ENCODE peak calls at places on chromosomes 13 and 19, in four cellular contexts. X is bronchial epithelial cell, L is brain microvascular endothelial cell, I is Peyer's patch. D is an unnamed sample.

GRCh38 chr19:41029524-41030432 is 38.7 kb downstream of the CYP2B6 start:
- DNase-seq in X (no peak), L (no peak), I (no peak), D (no peak)

GRCh38 chr19:38879400-38879751 is 1.3 kb upstream of the RINL start:
- DNase-seq in X (no peak), I (no peak), L (no peak), D (no peak)

GRCh38 chr19:5693195-5694166 is 3.4 kb downstream of the RPL36 start:
- DNase-seq in I (no peak), X (no peak), L (no peak), D (no peak)

GRCh38 chr13:90545070-90545840 is 802.2 kb upstream of the MIR17HG start:
- DNase-seq in L (peak), X (peak), I (no peak), D (no peak)

GRCh38 chr13:96684472-96684871 is 309.8 kb downstream of the OXGR1 start:
- DNase-seq in I (no peak), L (no peak), X (no peak), D (no peak)

GRCh38 chr13:33479066-33479465 is 193.5 kb upstream of the STARD13 start:
- DNase-seq in L (no peak), I (no peak), X (no peak), D (no peak)

GRCh38 chr19:39110263-39110967 is 15.2 kb upstream of the PAK4 start:
- DNase-seq in X (peak), I (peak), L (no peak), D (no peak)

GRCh38 chr13:95136638-95137037 is 164.6 kb downstream of the ABCC4 start:
- DNase-seq in L (no peak), X (no peak), I (no peak), D (no peak)

GRCh38 chr19:11288349-11288748 is 7.6 kb upstream of the TSPAN16 start:
- DNase-seq in X (peak), I (no peak), L (peak), D (no peak)

GRCh38 chr13:100581030-100581429 is 7.6 kb downstream of the GGACT start:
- DNase-seq in I (no peak), L (no peak), X (no peak), D (no peak)

GRCh38 chr19:48443262-48443661 is 2.5 kb upstream of the GRWD1 start:
- DNase-seq in X (no peak), L (no peak), I (no peak), D (no peak)

GRCh38 chr19:9721861-9722260 is 46.7 kb downstream of the ZNF846 start:
- DNase-seq in I (no peak), X (peak), L (no peak), D (no peak)

GRCh38 chr19:35903550-35904179 is 1.3 kb downstream of the HCST start:
- DNase-seq in I (peak), X (peak), L (peak), D (peak)

GRCh38 chr13:23427342-23428182 is 5.9 kb downstream of the SACS start:
- DNase-seq in X (peak), I (no peak), L (peak), D (peak)

GRCh38 chr19:6774821-6775707 is 2.6 kb downstream of the VAV1 start:
- DNase-seq in I (no peak), X (no peak), L (no peak), D (no peak)

GRCh38 chr19:6773323-6773931 is 919 bp downstream of the VAV1 start:
- DNase-seq in I (peak), X (no peak), L (no peak), D (no peak)

GRCh38 chr19:6772866-6773322 is 386 bp downstream of the VAV1 start:
- DNase-seq in I (no peak), L (no peak), X (no peak), D (no peak)

GRCh38 chr19:6769006-6769637 is 1.9 kb upstream of the SH2D3A start:
- DNase-seq in X (no peak), L (no peak), I (no peak), D (no peak)

DNA sequence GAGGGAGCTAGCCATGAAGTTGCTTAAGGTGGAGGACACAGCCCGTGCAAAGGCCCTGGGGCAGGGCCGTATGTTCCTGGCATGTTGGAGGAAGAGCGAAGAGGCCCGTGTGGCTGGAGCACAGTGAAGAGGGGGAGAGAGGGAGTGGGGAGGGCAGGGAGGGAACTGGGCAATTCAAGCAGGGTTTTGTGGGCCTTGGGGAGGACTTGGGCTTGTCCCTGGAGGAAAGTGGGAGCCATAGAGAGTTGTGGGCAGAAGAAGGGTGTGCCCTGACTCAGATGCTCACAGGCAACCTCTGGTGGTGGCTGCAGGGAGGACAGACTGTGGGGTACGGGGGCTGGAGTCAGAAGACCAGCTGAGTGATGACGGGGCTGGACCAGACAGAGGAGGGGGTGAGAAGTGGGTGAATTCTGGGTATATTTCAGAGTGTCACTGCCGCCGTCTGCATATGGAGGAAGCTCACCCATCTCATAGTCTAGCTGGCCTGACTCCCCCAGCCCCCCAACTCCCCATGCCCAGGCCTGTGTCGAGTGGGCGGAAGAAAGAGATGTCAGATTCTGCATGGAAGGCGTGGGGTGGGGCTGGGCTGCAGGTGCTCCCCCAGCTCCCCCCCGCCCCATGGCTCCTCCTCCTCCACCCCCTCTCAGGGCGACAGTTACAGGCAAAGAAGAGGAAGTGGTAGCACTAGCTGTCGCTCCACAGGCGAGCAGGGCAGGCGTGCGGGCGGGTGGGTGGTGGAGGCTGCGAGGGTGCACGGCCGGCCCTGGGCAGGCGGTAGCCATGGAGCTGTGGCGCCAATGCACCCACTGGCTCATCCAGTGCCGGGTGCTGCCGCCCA is at the start of gene VAV1:
- DNase-seq in I (peak), X (no peak), L (no peak), D (no peak)
- H3K4me3 ChIP-seq in I (peak), X (no peak), L (no peak), D (no peak)

GRCh38 chr13:93226623-93227279 is at the start of gene GPC6:
- DNase-seq in I (no peak), L (peak), X (peak), D (peak)

GRCh38 chr13:93224545-93224944 is 2.1 kb upstream of the GPC6 start:
- DNase-seq in X (no peak), L (peak), I (no peak), D (no peak)

GRCh38 chr13:93226065-93226622 is 463 bp upstream of the GPC6 start:
- DNase-seq in L (peak), I (no peak), X (no peak), D (no peak)

GRCh38 chr13:93227280-93227905 is 786 bp downstream of the GPC6 start:
- DNase-seq in X (no peak), I (no peak), L (peak), D (no peak)

GRCh38 chr13:93225610-93226009 is 997 bp upstream of the GPC6 start:
- DNase-seq in L (no peak), X (peak), I (no peak), D (no peak)
- H3K4me3 ChIP-seq in L (peak), X (no peak), I (no peak), D (no peak)

DNA sequence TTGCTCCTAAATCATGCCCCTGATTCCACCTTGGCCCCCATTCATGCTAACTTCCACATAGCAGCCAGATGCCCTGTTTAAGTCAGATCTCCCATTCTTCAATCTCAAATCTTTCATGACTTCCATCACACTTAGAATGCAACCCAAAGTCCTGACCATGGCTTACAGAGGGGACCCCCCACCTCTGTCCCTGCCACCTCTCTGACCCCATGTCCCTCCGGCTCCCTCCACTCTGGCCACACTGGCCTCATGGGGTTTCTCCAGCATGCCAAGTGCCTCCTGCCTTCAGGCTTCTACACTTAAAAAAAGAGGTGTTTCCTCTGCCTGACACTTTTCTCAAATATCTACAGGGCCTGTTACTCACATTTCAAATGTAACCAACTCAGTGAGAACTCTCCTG is 93.6 kb downstream of the C13orf42 start:
- DNase-seq in L (no peak), X (no peak), I (no peak), D (no peak)
- H3K4me3 ChIP-seq in L (no peak), X (no peak), I (no peak), D (no peak)

DNA sequence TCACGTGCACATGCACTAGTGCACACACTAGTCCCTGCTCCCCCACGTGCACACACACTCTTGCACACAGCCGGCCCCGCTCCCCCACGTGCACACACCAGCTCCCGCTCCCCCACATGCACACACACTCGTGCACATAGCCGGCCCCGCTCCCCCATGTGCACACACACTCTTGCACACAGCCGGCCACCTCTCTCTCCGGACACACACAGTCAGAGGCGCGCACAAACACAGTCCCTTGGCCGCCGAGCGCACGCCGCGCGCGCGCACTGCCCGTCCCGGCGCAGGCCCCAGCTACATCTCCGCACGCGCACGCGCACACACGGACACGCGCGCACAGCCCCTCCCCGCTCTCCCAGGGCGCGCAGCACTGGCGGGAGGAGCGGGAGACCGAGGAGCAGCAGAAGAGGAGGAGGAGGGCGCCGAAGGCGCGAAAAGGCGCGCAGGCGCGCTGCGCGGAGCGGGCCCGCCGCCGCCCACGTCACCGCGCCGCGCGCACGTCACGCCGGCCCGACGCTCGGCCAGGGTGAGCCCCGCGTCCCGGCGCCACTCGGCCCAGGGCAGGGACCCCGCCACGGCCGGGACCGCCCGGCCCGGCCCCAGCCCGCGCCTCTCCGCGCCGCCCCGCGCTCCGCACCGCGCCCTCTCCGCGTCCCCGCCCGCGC is at the start of gene TFDP1:
- DNase-seq in I (peak), X (peak), L (peak), D (peak)
- H3K4me3 ChIP-seq in I (peak), X (peak), L (peak), D (peak)

GRCh38 chr19:7849631-7850428 is 19.8 kb downstream of the EVI5L start:
- DNase-seq in L (no peak), I (no peak), X (peak), D (no peak)
- H3K4me3 ChIP-seq in L (no peak), I (no peak), X (no peak), D (no peak)

GRCh38 chr13:43364210-43365041 is 341.0 kb downstream of the DNAJC15 start:
- DNase-seq in X (no peak), I (no peak), L (peak), D (peak)
- H3K4me3 ChIP-seq in X (no peak), I (no peak), L (no peak), D (no peak)

GRCh38 chr13:29540799-29541198 is 54.7 kb downstream of the SLC7A1 start:
- DNase-seq in I (no peak), L (no peak), X (no peak), D (no peak)

GRCh38 chr13:29540334-29540733 is 55.2 kb downstream of the SLC7A1 start:
- DNase-seq in X (no peak), L (no peak), I (no peak), D (no peak)

GRCh38 chr13:29539866-29540265 is 55.6 kb downstream of the SLC7A1 start:
- DNase-seq in L (no peak), X (peak), I (no peak), D (no peak)

GRCh38 chr13:29543230-29544215 is 52.0 kb downstream of the SLC7A1 start:
- DNase-seq in I (no peak), X (no peak), L (peak), D (no peak)

GRCh38 chr13:29541400-29541799 is 54.1 kb downstream of the SLC7A1 start:
- DNase-seq in I (no peak), L (no peak), X (no peak), D (no peak)
- H3K4me3 ChIP-seq in I (no peak), L (no peak), X (no peak), D (no peak)

DNA sequence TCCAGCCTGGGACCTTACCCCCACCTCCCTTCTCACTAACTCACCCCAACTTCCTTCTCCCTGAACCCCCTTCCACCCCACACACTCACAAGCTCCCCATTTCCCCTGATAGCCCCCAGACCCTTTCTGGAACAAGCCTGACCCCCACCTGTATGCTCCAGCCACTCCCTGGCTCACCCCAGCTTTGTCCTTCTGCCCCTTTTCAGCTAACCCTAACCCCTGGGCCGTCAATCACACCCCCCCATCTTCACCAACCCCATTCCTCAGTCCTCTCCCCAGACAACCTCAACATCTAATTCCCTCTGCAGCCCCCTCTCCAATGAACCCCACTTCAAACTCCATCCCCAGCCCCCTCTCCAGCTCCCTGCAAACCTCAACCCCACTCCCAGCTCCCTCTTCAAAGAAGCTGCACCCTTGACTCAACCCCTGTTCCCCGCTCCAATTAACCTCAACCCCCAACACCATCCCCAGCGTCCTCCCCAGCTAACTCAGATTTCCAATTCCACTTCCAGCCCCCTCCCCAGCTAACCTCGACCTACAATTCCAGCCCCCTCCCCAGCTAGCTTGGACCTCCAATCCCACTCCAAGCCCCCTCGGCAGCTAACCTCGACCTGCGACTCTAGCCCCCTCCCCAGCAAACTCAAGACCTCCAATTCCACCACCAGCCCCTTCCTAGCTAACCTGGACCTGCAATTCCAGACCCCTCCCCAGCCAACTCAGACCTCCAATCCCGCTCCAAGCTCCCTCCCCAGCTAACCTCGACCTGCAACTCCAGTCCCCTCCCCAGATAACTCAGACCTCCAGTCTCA is 929 bp downstream of the GNG7 start:
- DNase-seq in X (no peak), L (no peak), I (no peak), D (no peak)
- H3K4me3 ChIP-seq in X (no peak), L (no peak), I (peak), D (no peak)

DNA sequence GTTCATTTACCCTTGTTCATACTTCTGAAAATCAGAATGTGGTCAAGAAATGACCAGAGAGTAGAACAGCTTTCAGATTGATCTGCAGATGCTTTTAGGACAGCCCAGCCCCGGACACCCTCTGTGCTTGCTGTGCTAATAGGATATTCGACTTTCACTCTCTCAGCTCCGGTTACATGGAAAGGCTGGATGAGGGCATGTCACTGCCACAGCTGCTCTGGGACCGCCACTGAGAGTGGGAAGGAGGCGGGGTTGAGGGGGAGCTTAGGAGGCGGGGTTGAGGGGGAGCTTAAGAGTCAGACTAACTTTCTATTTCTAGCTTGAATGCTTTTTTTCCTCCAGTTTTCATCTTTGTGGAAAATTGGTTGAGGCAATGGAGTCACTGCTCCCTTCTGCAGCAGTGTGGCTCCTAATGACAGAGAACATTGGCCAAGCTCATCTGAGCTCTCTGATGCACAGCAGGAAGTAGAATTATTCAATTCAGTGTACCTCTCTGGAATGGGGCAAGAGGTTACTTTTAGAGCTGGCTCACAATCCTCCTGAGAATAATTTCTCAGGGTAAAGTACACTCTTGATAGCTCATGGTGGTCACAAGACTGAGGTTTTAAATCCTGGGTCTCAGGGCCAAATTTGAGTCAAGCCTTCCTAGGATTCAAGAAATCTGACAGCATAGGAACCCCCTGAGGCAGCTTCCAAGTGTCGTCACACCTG is 74.6 kb upstream of the NPAS1 start:
- DNase-seq in L (peak), X (no peak), I (no peak), D (no peak)
- H3K4me3 ChIP-seq in L (no peak), X (no peak), I (no peak), D (peak)

DNA sequence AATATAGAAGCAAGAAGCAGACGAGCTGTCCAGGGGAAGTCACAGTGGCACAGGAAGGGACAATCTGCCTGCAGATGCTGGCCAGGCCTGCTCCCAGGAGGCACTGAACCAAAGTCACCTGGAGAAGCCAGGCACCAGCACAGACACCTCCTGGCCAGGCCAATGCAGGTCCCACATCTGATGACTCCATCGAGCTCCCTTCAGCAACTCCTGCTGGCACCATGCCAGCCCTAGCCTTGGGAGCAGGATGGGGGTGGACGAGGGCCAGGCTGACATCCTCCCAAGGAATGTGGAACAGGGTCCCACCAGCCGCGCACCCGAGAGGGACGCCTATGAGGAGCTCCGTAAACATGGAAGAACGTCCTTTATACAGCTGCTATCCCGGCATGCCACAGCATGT is 22.4 kb upstream of the ISYNA1 start:
- DNase-seq in X (peak), I (no peak), L (peak), D (peak)
- H3K4me3 ChIP-seq in X (no peak), I (no peak), L (no peak), D (no peak)